ENCODE peak calls at places on chromosome 15, in four cellular contexts. H, S, R and G are unnamed samples.

GRCh38 chr15:79261836-79262235 is 20.7 kb upstream of the ANKRD34C start:
- DNase-seq in R (no peak), H (no peak), S (no peak), G (no peak)

GRCh38 chr15:31245135-31245689 is 81.4 kb upstream of the KLF13 start:
- DNase-seq in H (no peak), S (no peak), R (no peak), G (no peak)

GRCh38 chr15:37101634-37102314 is 1.4 kb upstream of the MEIS2 start:
- DNase-seq in S (no peak), H (peak; percentile 82), R (peak; percentile 83), G (no peak)

GRCh38 chr15:74794248-74794969 is 12.5 kb downstream of the CSK start:
- DNase-seq in H (no peak), R (no peak), S (no peak), G (no peak)

GRCh38 chr15:38944551-38944950 is 379.9 kb upstream of the RASGRP1 start:
- DNase-seq in S (no peak), R (no peak), H (no peak), G (no peak)

GRCh38 chr15:77312523-77312922 is 107.4 kb downstream of the PEAK1 start:
- DNase-seq in H (peak; percentile 7), R (no peak), S (peak; percentile 17), G (no peak)

GRCh38 chr15:86077070-86077469 is 2.6 kb upstream of the AGBL1 start:
- DNase-seq in H (no peak), R (no peak), S (no peak), G (no peak)

GRCh38 chr15:70488002-70488605 is 275.3 kb downstream of the UACA start:
- DNase-seq in H (peak; percentile 80), R (peak; percentile 75), S (no peak), G (no peak)

GRCh38 chr15:31390777-31391486 is 64.3 kb downstream of the KLF13 start:
- DNase-seq in R (no peak), S (no peak), H (no peak), G (no peak)

GRCh38 chr15:31329640-31330010 is 3.0 kb downstream of the KLF13 start:
- DNase-seq in S (no peak), H (no peak), R (no peak), G (no peak)

GRCh38 chr15:77013786-77014136 is 18.8 kb downstream of the PSTPIP1 start:
- DNase-seq in R (no peak), H (no peak), S (no peak), G (no peak)

GRCh38 chr15:46120713-46121112 is 485.9 kb downstream of the SQOR start:
- DNase-seq in S (no peak), H (no peak), R (no peak), G (no peak)

GRCh38 chr15:48823237-48823636 is 12.4 kb upstream of the CEP152 start:
- DNase-seq in R (peak; percentile 68), H (no peak), S (no peak), G (no peak)

GRCh38 chr15:62875626-62876021 is 166.9 kb upstream of the TPM1 start:
- DNase-seq in S (no peak), R (no peak), H (no peak), G (no peak)

GRCh38 chr15:78243076-78243475 is 8.7 kb upstream of the ACSBG1 start:
- DNase-seq in H (no peak), R (no peak), S (no peak), G (no peak)

GRCh38 chr15:101050647-101051290 is 131.6 kb downstream of the LRRK1 start:
- DNase-seq in H (no peak), R (peak; percentile 26), S (no peak), G (no peak)

GRCh38 chr15:33279613-33280205 is 31.1 kb upstream of the RYR3 start:
- DNase-seq in R (no peak), S (no peak), H (peak; percentile 63), G (no peak)

GRCh38 chr15:22918056-22918455 is 62.1 kb downstream of the CYFIP1 start:
- DNase-seq in H (peak; percentile 37), R (no peak), S (no peak), G (no peak)

GRCh38 chr15:101718896-101719295 is 5.4 kb downstream of the TARS3 start:
- DNase-seq in H (no peak), R (no peak), S (no peak), G (no peak)

GRCh38 chr15:101028321-101028720 is 109.2 kb downstream of the LRRK1 start:
- DNase-seq in R (no peak), H (no peak), S (no peak), G (no peak)

GRCh38 chr15:77032052-77032646 is 37.2 kb downstream of the PSTPIP1 start:
- DNase-seq in H (no peak), R (peak; percentile 25), S (no peak), G (no peak)

GRCh38 chr15:85865070-85865684 is 70.5 kb upstream of the KLHL25 start:
- DNase-seq in H (peak; percentile 67), S (no peak), R (peak; percentile 87), G (no peak)

GRCh38 chr15:67456677-67457529 is 64.0 kb upstream of the C15orf61 start:
- DNase-seq in R (peak; percentile 78), H (peak; percentile 75), S (no peak), G (peak; percentile 10)

GRCh38 chr15:92666780-92667179 is 11.2 kb upstream of the FAM174B start:
- DNase-seq in S (no peak), R (no peak), H (peak; percentile 76), G (no peak)

GRCh38 chr15:49742381-49742780 is 121.5 kb downstream of the DTWD1 start:
- DNase-seq in H (no peak), R (no peak), S (no peak), G (no peak)

GRCh38 chr15:62914461-62915079 is 128.0 kb upstream of the TPM1 start:
- DNase-seq in H (no peak), S (no peak), R (no peak), G (no peak)

GRCh38 chr15:99154271-99154670 is 49.4 kb downstream of the SYNM start:
- DNase-seq in R (peak; percentile 14), S (no peak), H (no peak), G (no peak)

GRCh38 chr15:71203573-71204444 is 88.5 kb downstream of the THSD4 start:
- DNase-seq in H (no peak), R (peak; percentile 87), S (no peak), G (no peak)

GRCh38 chr15:28994142-28994829 is 108.5 kb downstream of the APBA2 start:
- DNase-seq in H (no peak), R (no peak), S (no peak), G (no peak)

GRCh38 chr15:79881254-79881653 is 15.6 kb downstream of the MTHFS start:
- DNase-seq in R (no peak), H (no peak), S (no peak), G (no peak)

GRCh38 chr15:58048261-58048660 is 17.2 kb downstream of the ALDH1A2 start:
- DNase-seq in R (no peak), S (no peak), H (no peak), G (no peak)

GRCh38 chr15:81407679-81408078 is 33.7 kb upstream of the TMC3 start:
- DNase-seq in R (no peak), H (no peak), S (no peak), G (no peak)

GRCh38 chr15:70720228-70721016 is 42.9 kb downstream of the UACA start:
- DNase-seq in H (no peak), R (no peak), S (no peak), G (no peak)

GRCh38 chr15:84795186-84795585 is 22.0 kb upstream of the ALPK3 start:
- DNase-seq in H (no peak), S (no peak), R (no peak), G (no peak)

GRCh38 chr15:35719964-35720507 is 174.1 kb upstream of the DPH6 start:
- DNase-seq in S (no peak), H (no peak), R (no peak), G (no peak)
- TF ChIP-seq CTCF in S (no peak), H (no peak), R (no peak), G (no peak)

DNA sequence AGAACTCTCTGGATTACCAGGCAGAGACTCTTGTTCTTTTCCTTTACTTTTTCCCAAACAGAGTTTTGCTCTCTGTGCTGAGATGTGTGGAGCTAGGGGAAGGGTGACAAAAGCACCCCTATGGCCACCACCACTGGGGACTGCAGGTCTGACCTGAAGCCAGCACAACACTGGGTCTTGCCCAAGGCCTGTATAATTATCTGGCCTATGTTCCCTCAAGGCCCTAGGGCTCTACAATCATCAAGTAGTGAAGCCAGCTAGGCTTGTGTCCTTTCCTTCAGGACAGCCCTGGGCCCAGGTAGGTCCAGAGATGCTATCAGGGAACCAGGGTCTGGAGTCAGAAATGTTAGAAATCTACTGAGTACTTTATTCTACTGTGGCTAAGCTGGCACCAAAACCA is 28.4 kb downstream of the MYO1E start:
- DNase-seq in R (no peak), H (no peak), S (no peak), G (no peak)
- TF ChIP-seq CTCF in R (no peak), H (no peak), S (no peak), G (no peak)

GRCh38 chr15:42796955-42797779 is 60.2 kb upstream of the CDAN1 start:
- DNase-seq in S (no peak), H (no peak), R (no peak), G (no peak)
- TF ChIP-seq CTCF in S (no peak), H (peak; percentile 15), R (no peak), G (no peak)

GRCh38 chr15:68781766-68782588 is 38.7 kb downstream of the ANP32A start:
- DNase-seq in S (no peak), H (no peak), R (peak; percentile 24), G (no peak)

GRCh38 chr15:68781209-68781608 is 39.5 kb downstream of the ANP32A start:
- DNase-seq in R (no peak), S (no peak), H (no peak), G (no peak)

GRCh38 chr15:68782589-68783161 is 38.0 kb downstream of the ANP32A start:
- DNase-seq in R (peak; percentile 16), S (no peak), H (no peak), G (no peak)

GRCh38 chr15:68784206-68784605 is 36.5 kb downstream of the ANP32A start:
- DNase-seq in H (no peak), R (peak; percentile 17), S (no peak), G (no peak)

DNA sequence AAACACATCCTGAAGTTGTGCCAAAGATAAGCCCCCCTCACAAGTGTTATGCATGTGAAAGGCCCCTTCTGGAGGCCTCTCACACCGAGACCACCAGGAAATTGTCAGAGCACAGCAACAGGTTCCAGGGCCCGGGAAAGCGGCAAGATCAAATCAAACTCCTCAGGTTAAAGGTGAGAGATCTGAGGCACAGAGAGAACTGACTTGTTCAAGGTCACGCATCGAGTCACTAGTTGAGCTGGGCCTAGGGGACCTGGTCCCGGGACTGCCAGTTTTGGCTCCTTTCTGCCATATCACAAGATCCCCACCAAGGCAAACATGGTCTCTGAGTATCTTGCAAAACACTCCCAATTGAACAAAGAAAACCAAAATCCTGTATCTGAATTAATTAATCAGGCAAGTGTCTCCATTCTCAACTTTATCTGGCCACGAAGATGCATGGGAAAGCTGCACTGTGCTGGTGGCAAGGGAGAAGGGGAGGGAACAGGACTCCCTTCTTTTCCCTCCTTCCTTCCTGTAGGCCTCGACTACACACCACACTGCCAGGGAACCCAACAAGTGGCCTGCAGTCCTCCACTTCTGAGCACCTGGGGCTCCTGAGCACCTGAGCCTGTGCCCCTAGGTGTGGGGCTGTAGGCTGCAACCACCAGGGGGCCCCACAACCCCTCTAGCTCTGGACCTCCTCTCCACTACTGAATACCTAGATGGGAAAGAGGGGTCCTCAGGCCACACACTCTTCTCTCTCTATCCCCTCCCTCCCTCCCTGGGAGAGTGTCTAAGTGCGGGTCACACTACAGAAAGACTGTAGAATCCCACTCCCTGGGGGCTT is 37.3 kb downstream of the ANP32A start:
- DNase-seq in R (peak; percentile 80), H (peak; percentile 39), S (no peak), G (no peak)
- TF ChIP-seq CTCF in R (peak; percentile 83), H (peak; percentile 71), S (peak; percentile 66), G (peak; percentile 63)